ENCODE peak calls at places on chromosomes 4 and X, in eight cellular contexts. R is CD4-positive, CD25-positive, alpha-beta regulatory T cell; J is stimulated activated CD4-positive, alpha-beta T cell treated with anti-CD3 and anti-CD28 coated beads, Interleukin-4, amount 100 ng/mL, for 24 hours; F is MM.1S; P is NCI-H1105 treated with DMSO at 0.1 percent for 48 hours; H is mesothelial cell of epicardium; Y is substantia nigra; G is fibroblast of the conjunctiva. T is an unnamed sample.

GRCh38 chr4:159516556-159516955 is 413.7 kb downstream of the RAPGEF2 start:
- DNase-seq in H (no peak), J (no peak), G (no peak), F (no peak), R (no peak), Y (no peak), P (no peak), T (peak)

GRCh38 chr4:170675568-170676262 is 586.0 kb upstream of the AADAT start:
- DNase-seq in P (no peak), H (no peak), F (peak), G (no peak), R (no peak), J (no peak), Y (no peak), T (no peak)

GRCh38 chrX:104330966-104331365 is 76.2 kb upstream of the ESX1 start:
- DNase-seq in F (no peak), P (no peak), H (no peak), R (no peak), J (no peak), G (no peak), Y (no peak), T (peak)

GRCh38 chrX:100654256-100654655 is 10.3 kb downstream of the SRPX2 start:
- DNase-seq in H (no peak), J (no peak), F (peak), Y (no peak), G (no peak), P (peak), R (no peak), T (no peak)

GRCh38 chr4:8639777-8640720 is 47.5 kb downstream of the CPZ start:
- DNase-seq in P (no peak), G (no peak), J (no peak), Y (no peak), R (no peak), H (peak), F (no peak), T (no peak)

GRCh38 chrX:101759000-101759399 is 99.3 kb upstream of the ARMCX2 start:
- DNase-seq in H (no peak), F (peak), Y (no peak), G (peak), J (peak), R (peak), P (peak), T (peak)

GRCh38 chr4:1579834-1580686 is 104.1 kb downstream of the FAM53A start:
- DNase-seq in P (peak), R (peak), Y (peak), J (peak), H (peak), G (no peak), F (no peak), T (peak)

GRCh38 chr4:154009795-154010194 is 220.9 kb upstream of the SFRP2 start:
- DNase-seq in H (no peak), G (no peak), P (no peak), J (no peak), R (no peak), Y (no peak), F (no peak), T (no peak)